ENCODE peak calls at places on chromosome 17, in six cellular contexts. G, Y, B, Q, F and H are unnamed samples.

GRCh38 chr17:58514795-58515157 is 338 bp upstream of the MTMR4 start:
- DNase-seq in G (no peak), Y (no peak), B (no peak), Q (no peak), F (no peak), H (no peak)

GRCh38 chr17:74042744-74043486 is 160.6 kb upstream of the RPL38 start:
- DNase-seq in G (peak), Y (peak), B (no peak), Q (peak), F (no peak), H (peak)

GRCh38 chr17:42819939-42820535 is 4.0 kb downstream of the BECN1 start:
- DNase-seq in G (peak), Y (peak), B (peak), Q (peak), F (no peak), H (peak)

GRCh38 chr17:8332128-8332527 is 7.5 kb upstream of the ODF4 start:
- DNase-seq in G (no peak), Y (no peak), B (no peak), Q (no peak), F (no peak), H (no peak)

GRCh38 chr17:19383681-19384470 is 3.1 kb downstream of the MFAP4 start:
- DNase-seq in G (peak), Y (no peak), B (no peak), Q (no peak), F (no peak), H (no peak)

GRCh38 chr17:8957721-8958120 is 7.8 kb downstream of the PIK3R5 start:
- DNase-seq in G (no peak), Y (no peak), B (no peak), Q (no peak), F (no peak), H (no peak)

GRCh38 chr17:74380086-74380958 is 13.0 kb downstream of the GPR142 start:
- DNase-seq in G (no peak), Y (peak), B (no peak), Q (peak), F (no peak), H (peak)

GRCh38 chr17:2054262-2054739 is 602 bp upstream of the HIC1 start:
- DNase-seq in G (peak), Y (no peak), B (no peak), Q (peak), F (peak), H (no peak)

GRCh38 chr17:2595736-2596135 is 2.3 kb downstream of the PAFAH1B1 start:
- DNase-seq in G (no peak), Y (no peak), B (no peak), Q (no peak), F (no peak), H (no peak)

GRCh38 chr17:29569245-29569950 is 897 bp downstream of the TP53I13 start:
- DNase-seq in G (peak), Y (no peak), B (peak), Q (no peak), F (peak), H (peak)

GRCh38 chr17:78379134-78379497 is 667 bp downstream of the PGS1 start:
- DNase-seq in G (peak), Y (no peak), B (no peak), Q (no peak), F (no peak), H (no peak)

GRCh38 chr17:8408371-8408770 is 10.7 kb upstream of the RNF222 start:
- DNase-seq in G (no peak), Y (no peak), B (no peak), Q (peak), F (no peak), H (no peak)

GRCh38 chr17:41738077-41738800 is 3.8 kb upstream of the HAP1 start:
- DNase-seq in G (peak), Y (peak), B (peak), Q (peak), F (peak), H (peak)

GRCh38 chr17:49925916-49926315 is 43.1 kb upstream of the DLX4 start:
- DNase-seq in G (no peak), Y (peak), B (peak), Q (no peak), F (no peak), H (no peak)

GRCh38 chr17:29176500-29177351 is 3.5 kb downstream of the MYO18A start:
- DNase-seq in G (peak), Y (peak), B (peak), Q (peak), F (peak), H (peak)

GRCh38 chr17:39769974-39770587 is 32.3 kb downstream of the GRB7 start:
- DNase-seq in G (peak), Y (no peak), B (no peak), Q (no peak), F (no peak), H (no peak)

GRCh38 chr17:78704594-78704993 is 77.5 kb downstream of the CYTH1 start:
- DNase-seq in G (no peak), Y (no peak), B (no peak), Q (no peak), F (no peak), H (no peak)

GRCh38 chr17:80129006-80129565 is 17.8 kb downstream of the EIF4A3 start:
- DNase-seq in G (no peak), Y (no peak), B (no peak), Q (no peak), F (no peak), H (no peak)

GRCh38 chr17:78127240-78127887 is 1.2 kb downstream of the TMC6 start:
- DNase-seq in G (no peak), Y (peak), B (peak), Q (no peak), F (no peak), H (no peak)

GRCh38 chr17:5591966-5592365 is 7.7 kb upstream of the NLRP1 start:
- DNase-seq in G (no peak), Y (no peak), B (no peak), Q (no peak), F (no peak), H (no peak)

GRCh38 chr17:81522491-81523125 is 5.6 kb upstream of the FSCN2 start:
- DNase-seq in G (no peak), Y (no peak), B (no peak), Q (no peak), F (no peak), H (no peak)

GRCh38 chr17:81863123-81863675 is 2.9 kb upstream of the P4HB start:
- DNase-seq in G (no peak), Y (peak), B (no peak), Q (no peak), F (no peak), H (peak)

GRCh38 chr17:16991349-16992009 is 19.6 kb upstream of the TNFRSF13B start:
- DNase-seq in G (peak), Y (peak), B (peak), Q (peak), F (peak), H (peak)

GRCh38 chr17:59381716-59382570 is 50.5 kb downstream of the YPEL2 start:
- DNase-seq in G (no peak), Y (peak), B (peak), Q (no peak), F (no peak), H (no peak)

GRCh38 chr17:6099492-6099891 is 29.3 kb downstream of the WSCD1 start:
- DNase-seq in G (no peak), Y (no peak), B (no peak), Q (no peak), F (no peak), H (no peak)

GRCh38 chr17:70629902-70630301 is 460.6 kb downstream of the KCNJ2 start:
- DNase-seq in G (peak), Y (no peak), B (no peak), Q (peak), F (no peak), H (no peak)

GRCh38 chr17:19645608-19646250 is 2.8 kb upstream of the ALDH3A2 start:
- DNase-seq in G (no peak), Y (no peak), B (no peak), Q (peak), F (no peak), H (no peak)

GRCh38 chr17:49862781-49863331 is 15.0 kb upstream of the TAC4 start:
- DNase-seq in G (no peak), Y (no peak), B (no peak), Q (no peak), F (no peak), H (no peak)

DNA sequence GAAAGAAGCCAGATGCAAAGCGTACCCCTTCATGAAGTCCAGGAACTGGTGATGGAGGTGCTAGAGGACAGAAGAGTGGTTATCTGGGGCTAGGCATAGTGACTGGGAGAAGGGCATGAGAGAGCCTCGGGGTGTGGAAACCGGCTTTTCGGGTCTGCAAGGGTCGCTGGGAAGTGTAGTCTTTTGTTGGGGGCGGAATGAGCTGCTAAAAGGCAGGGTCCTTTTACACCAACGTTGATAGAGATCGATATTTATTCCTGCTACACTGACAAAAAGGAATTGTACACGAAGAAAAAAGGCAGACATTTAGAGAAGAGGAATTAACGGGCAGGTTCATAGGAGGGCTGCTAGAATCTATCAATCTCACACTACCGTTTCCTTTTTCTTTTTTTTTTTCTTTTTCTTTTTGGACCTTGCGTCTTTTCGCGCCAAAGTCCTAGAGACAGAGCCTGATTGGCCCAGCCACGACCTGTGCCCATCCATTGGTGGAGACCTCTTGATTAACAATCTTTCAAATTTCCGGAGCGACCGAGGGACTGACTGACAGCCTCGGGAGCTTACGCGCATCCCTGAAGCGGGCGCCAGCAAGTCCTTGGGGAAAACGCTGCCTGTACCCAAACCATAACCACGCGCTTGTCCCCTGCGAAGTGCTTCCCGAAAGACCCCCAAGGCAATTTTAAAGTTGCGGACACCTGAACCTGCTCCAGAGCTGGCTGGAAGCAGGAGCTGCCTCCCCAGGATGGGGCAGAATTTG is 27.7 kb upstream of the DHRS7B start:
- DNase-seq in G (peak), Y (peak), B (peak), Q (peak), F (peak), H (peak)
- TF ChIP-seq POLR2A in G (no peak), Y (no peak), B (no peak), Q (peak), F (no peak), H (no peak)

DNA sequence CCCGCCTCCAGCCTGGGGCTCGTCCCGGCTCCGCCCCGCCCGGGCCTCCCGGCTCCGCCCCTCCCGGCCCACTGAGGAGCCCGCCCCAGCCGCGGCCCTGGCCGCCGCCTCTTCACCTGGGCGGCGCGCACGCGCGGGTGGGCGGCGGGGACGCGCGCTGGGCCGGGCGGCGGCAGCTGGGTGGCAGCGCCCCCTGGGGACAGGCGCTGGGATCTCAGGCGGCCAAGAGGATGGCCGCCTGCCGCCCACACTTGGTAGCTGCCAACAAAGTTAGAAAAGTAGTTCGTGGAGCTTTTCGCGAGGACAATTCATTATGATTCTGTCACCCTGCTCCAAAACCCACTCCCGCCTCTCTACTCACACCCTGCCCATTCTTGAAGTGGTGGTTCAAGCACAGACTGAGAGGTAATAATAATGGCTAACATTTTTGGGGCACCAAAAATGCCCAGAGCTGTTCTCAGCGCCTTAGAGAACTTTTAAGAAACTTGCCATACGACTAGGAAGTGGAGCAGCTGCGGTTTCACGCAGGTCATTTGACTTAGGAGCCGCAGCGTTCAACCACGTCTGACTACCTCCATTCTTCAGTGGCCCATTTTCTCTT is 340 bp upstream of the MYO1D start:
- DNase-seq in G (peak), Y (peak), B (peak), Q (peak), F (peak), H (peak)
- H3K27ac ChIP-seq in G (no peak), Y (peak), B (peak), Q (peak), F (peak), H (peak)

GRCh38 chr17:18363021-18363941 is at the start of gene SHMT1:
- DNase-seq in G (peak), Y (peak), B (peak), Q (peak), F (peak), H (peak)
- TF ChIP-seq CTCF in G (no peak), Y (no peak), B (no peak), Q (no peak), F (no peak), H (no peak)

GRCh38 chr17:47237841-47238240 is 15.8 kb upstream of the ITGB3 start:
- DNase-seq in G (no peak), Y (no peak), B (no peak), Q (no peak), F (no peak), H (no peak)
- TF ChIP-seq POLR2A in G (no peak), Y (no peak), B (no peak), Q (no peak), F (no peak), H (no peak)

GRCh38 chr17:51709867-51710266 is 448.6 kb downstream of the CA10 start:
- DNase-seq in G (no peak), Y (no peak), B (no peak), Q (no peak), F (no peak), H (no peak)
- H3K27ac ChIP-seq in G (no peak), Y (no peak), B (no peak), Q (no peak), F (no peak), H (no peak)

DNA sequence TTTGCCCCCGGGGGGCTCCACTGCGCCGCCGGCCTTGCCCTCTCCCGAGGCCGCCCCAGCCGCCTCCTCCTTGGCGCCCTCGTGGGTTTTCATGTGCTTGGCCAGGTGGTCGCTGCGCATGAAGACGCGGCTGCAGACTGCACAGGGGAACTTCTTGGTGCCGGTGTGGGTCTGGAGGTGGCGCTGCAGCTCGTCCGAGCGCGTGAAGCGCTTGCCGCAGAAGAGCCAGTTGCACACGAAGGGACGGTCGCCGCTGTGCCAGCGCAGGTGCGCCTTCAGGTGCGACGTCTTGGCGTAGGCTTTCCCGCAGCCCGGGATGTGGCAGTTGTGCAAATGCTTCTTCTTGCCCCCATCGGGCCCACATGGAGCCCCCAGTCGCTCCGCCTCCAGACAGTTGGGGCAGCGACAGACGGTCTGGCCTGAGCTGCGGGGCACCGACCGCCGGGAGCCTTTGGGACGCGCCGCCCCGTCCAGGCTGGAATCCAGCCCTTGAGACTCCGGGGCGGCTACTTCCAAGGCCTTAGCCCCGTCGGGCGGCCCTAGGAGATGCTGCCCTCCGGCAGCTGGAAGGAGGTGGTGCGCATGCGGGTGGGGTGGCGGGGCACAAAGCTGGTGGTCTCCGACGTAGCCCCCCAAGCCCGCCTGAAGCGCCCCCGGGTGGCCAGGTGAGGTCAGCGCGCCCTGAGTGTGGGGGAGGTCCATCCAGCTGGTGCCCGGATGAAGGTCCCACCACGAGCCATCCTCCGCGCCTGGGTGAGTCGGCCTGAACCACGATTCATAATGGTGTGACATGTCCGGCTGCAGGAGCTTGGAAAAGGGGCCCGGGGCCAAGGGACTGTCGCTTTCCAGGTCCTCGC is 3.4 kb downstream of the SP6 start:
- DNase-seq in G (no peak), Y (no peak), B (no peak), Q (no peak), F (no peak), H (no peak)
- TF ChIP-seq CTCF in G (peak), Y (no peak), B (no peak), Q (no peak), F (no peak), H (no peak)